ENCODE peak calls at places on chromosomes 13 and 19, in five cellular contexts. R is psoas muscle, N is AG04450, B is pancreas, C is foreskin fibroblast. F is an unnamed sample.

GRCh38 chr13:32650705-32651311 is 64.6 kb downstream of the PDS5B start:
- DNase-seq in R (no peak), N (no peak), B (peak), C (peak), F (peak)

GRCh38 chr19:36891768-36892357 is 24.2 kb downstream of the ZNF829 start:
- DNase-seq in R (no peak), N (no peak), B (no peak), C (no peak), F (no peak)

GRCh38 chr13:33606692-33607091 is 211.3 kb upstream of the RFC3 start:
- DNase-seq in R (no peak), N (no peak), B (no peak), C (peak), F (no peak)

GRCh38 chr19:17576758-17577532 is 21.5 kb downstream of the COLGALT1 start:
- DNase-seq in R (peak), N (no peak), B (no peak), C (no peak), F (no peak)

GRCh38 chr13:39943711-39944110 is 288.2 kb downstream of the COG6 start:
- DNase-seq in R (no peak), N (no peak), B (no peak), C (no peak), F (no peak)

GRCh38 chr19:32866564-32867265 is 2.9 kb downstream of the SLC7A9 start:
- DNase-seq in R (peak), N (no peak), B (no peak), C (no peak), F (no peak)

GRCh38 chr13:42396501-42396900 is 124.5 kb downstream of the AKAP11 start:
- DNase-seq in R (no peak), N (no peak), B (no peak), C (no peak), F (no peak)

GRCh38 chr13:97353927-97354326 is 80.0 kb upstream of the RAP2A start:
- DNase-seq in R (no peak), N (peak), B (no peak), C (peak), F (no peak)

GRCh38 chr13:111977184-111977516 is 89.8 kb upstream of the SOX1 start:
- DNase-seq in R (no peak), N (no peak), B (no peak), C (no peak), F (no peak)

GRCh38 chr19:29878973-29879654 is 62.9 kb upstream of the URI1 start:
- DNase-seq in R (peak), N (no peak), B (no peak), C (peak), F (no peak)

DNA sequence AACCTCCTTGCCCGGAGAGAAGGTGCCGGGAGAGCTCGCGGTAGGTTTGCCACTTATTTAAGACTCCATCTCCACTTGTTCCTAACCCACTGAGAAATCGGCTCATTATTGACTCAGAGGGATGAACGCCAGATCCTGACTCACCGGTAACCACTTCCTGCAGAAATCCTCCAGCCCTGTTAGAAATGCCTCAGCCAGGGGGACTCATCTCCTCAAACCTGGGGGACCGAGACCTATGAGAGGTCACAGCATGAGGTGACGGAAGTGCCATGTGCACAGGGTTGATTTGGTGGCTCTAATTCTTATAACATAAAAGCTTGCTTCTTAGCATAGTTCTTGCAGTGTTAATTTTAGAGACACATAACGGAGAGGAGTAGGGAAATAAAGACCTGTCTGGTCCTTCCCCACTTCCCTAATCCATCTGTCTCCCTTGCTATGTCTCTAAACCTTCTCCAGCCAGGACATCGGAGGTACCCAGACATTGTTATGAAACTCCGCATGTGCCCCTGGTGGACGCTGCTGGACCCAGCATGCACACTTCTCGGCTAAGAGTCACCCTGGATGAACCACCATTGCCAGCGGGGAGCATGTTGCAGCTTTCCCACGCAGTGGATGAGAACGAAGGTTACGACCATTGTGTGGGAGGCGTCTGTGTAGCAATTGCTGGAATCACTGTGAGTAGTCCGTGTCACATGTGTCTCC is 158.9 kb downstream of the EFNB2 start:
- DNase-seq in R (no peak), N (peak), B (no peak), C (peak), F (no peak)
- TF ChIP-seq CTCF in R (no peak), N (peak), B (no peak), C (peak), F (no peak)

GRCh38 chr19:11887618-11888531 is at the start of gene ZNF69:
- DNase-seq in R (peak), N (no peak), B (peak), C (peak), F (peak)
- TF ChIP-seq CTCF in R (peak), N (peak), B (no peak), C (no peak), F (peak)

DNA sequence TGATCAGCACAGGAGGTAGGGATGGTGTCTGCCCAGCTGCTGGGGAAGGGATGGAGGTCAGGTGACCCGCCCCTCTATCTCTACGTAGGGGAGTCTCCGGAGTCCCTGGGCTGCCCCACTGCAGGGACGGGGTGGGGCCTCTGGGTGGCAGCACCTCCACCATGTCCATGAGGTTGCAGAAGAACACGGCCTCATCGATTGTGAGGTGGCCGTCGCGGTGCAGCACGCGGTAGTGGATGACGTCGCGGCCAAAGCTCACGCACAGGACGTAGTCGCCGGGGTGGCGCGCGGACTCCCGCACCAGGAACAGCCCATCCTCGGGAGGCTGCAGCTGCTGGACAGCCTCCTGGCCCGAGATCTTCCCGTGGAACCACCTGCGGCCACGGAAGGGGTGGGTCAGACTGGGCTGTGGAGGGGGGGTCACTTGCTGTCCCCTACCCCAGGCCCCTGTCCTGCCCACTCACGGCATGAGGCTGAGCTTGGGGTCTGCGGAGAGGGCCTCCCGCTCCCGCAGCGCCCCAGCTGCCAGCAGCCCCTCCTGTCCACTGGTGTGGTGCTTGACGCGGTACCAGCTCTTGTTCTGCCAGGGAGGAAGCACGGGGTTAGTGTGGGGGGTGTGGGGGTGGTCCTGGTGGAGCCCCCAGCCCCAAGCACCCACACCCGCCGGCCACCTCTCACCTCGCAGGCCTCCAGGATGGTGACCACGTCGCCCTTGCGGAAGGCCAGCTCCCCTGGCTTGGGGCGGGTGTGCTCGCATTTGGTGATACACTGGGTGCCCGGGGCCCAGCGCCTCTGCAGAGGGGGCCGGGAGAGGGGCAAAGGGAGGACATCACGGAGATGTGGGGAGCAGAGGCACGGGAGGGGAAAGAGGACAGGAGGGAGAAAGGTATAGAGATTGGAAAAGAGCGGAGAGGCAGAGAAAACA is 2.3 kb downstream of the MATK start:
- DNase-seq in R (no peak), N (no peak), B (no peak), C (no peak), F (no peak)
- TF ChIP-seq CTCF in R (no peak), N (no peak), B (no peak), C (no peak), F (no peak)

GRCh38 chr19:883661-884211 is 9.3 kb downstream of the MED16 start:
- DNase-seq in R (peak), N (no peak), B (no peak), C (no peak), F (no peak)
- TF ChIP-seq CTCF in R (no peak), N (no peak), B (no peak), C (no peak), F (no peak)

GRCh38 chr19:21566073-21566472 is 60.7 kb downstream of the ZNF429 start:
- DNase-seq in R (no peak), N (no peak), B (no peak), C (no peak), F (no peak)

GRCh38 chr19:21568816-21569496 is 63.6 kb downstream of the ZNF429 start:
- DNase-seq in R (peak), N (no peak), B (peak), C (peak), F (peak)

GRCh38 chr19:21574607-21575006 is 69.2 kb downstream of the ZNF429 start:
- DNase-seq in R (no peak), N (no peak), B (no peak), C (no peak), F (no peak)

GRCh38 chr19:21569497-21569870 is 64.1 kb downstream of the ZNF429 start:
- DNase-seq in R (no peak), N (no peak), B (peak), C (no peak), F (peak)

DNA sequence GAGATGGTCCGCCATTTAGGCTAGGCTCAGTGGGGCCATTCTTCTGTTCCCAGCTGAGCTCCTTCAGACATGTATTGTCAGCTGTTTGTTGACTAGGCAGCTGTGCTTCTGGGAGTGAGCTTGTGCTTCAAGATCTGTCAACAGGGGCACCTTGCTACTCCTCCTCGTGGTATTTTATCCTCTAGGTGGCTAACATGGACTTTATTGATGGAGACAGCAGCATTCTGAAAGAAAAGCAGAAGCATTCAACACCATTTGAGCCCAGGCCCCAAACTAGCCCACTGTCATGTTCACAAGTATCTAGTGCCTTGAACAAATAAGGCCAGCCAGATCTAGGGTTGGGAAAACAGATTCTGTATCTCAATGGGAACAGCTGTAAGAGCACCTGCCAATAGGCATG is 65.9 kb downstream of the ZNF429 start:
- DNase-seq in R (no peak), N (no peak), B (no peak), C (no peak), F (no peak)
- TF ChIP-seq CTCF in R (no peak), N (no peak), B (no peak), C (no peak), F (no peak)

DNA sequence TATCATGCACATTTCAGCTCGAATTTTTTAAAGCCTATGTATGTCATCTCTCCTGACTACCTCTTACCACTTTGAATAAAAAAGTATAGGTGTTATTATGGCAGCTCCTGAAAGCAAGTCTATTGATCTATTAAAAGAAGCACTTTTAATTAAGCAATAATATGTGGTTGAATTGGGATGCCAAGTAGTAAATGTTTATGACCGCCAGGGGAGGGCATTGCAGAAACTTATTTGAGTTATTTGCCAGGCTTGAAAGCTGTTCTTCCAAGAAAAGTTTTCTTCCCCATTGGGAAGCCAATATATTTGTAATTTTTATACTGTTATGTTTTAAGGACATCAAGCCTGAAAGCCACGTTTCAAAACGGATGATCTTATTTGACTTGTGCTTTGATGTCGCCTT is 88.1 kb upstream of the SOX21 start:
- DNase-seq in R (no peak), N (no peak), B (no peak), C (no peak), F (no peak)
- TF ChIP-seq CTCF in R (no peak), N (peak), B (no peak), C (no peak), F (no peak)

GRCh38 chr13:96109125-96109524 is 19.2 kb downstream of the HS6ST3 start:
- DNase-seq in R (no peak), N (no peak), B (no peak), C (no peak), F (no peak)

GRCh38 chr13:96100457-96101220 is 10.7 kb downstream of the HS6ST3 start:
- DNase-seq in R (no peak), N (no peak), B (no peak), C (no peak), F (no peak)

DNA sequence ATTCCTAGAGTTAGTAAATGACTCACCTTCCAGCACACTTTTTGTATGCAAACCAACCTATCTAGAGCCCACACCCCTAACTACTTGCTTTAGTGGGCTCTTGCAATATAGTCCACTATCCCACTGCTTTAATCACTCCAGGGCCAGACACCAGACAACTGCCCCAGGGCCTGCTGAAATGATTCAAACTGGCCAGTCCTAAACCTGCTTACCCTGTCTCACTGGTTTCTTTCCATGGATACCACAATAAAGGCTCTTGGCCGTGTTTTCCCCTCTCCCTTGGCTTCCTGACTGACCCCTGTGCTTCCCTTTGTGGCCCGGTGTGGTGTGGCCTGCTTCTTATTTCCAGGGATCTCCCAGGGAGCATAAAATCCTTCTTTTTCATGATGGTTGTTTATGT is 14.6 kb downstream of the HS6ST3 start:
- DNase-seq in R (no peak), N (no peak), B (no peak), C (no peak), F (no peak)
- TF ChIP-seq CTCF in R (no peak), N (no peak), B (no peak), C (no peak), F (no peak)

GRCh38 chr19:50838239-50838638 is 4.9 kb upstream of the KLK15 start:
- DNase-seq in R (no peak), N (no peak), B (no peak), C (no peak), F (no peak)
- TF ChIP-seq CTCF in R (no peak), N (peak), B (no peak), C (no peak), F (no peak)

DNA sequence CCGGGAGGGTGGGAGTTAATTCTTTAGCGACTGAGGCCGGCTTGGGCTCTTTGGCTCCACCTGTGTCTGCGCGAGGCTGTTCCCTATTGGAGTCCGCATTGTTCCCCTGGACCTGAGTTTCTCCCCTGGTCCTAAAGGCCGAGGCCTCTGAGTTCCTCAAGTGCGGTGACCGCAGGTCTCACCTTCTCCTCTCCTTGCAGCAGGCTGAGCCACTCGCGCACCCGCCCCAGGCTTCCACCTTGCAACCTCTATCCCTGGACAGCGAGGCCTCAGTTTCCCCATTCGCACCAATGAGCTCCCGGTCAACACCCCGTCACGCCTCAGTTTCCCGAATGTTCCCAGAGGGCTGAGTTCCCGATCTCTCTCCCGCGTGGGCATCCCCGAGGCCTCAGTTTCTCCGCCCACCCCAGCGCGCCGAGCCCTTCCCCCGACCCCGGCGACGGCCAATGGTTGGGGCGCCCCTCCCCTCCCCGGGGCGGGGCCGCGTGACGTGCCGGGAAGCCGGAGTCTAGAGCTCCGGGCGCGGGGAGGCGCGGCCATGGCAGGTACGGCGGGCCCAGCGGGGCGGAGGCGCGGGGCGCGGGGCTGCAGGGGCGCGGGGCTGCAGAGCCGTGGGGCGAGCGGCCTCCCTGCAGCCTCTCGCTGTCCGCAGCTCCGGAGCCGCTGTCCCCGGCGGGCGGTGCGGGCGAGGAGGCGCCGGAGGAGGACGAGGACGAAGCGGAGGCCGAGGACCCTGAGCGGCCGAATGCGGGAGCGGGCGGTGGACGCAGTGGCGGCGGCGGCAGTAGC is at the start of gene MPND:
- DNase-seq in R (peak), N (peak), B (peak), C (peak), F (peak)
- TF ChIP-seq CTCF in R (peak), N (peak), B (no peak), C (peak), F (peak)

GRCh38 chr13:62278271-62278670 is 862.6 kb upstream of the PCDH20 start:
- DNase-seq in R (no peak), N (no peak), B (no peak), C (no peak), F (no peak)
- TF ChIP-seq CTCF in R (no peak), N (no peak), B (no peak), C (no peak), F (no peak)

F was measured in AG09319.